ENCODE peak calls at places on chromosomes 12 and 14, in ten cellular contexts. One of them, this sample, is unnamed.
A peak's percentile ranks its signal among the peaks of the same experiment; 100 is the strongest.

GRCh38 chr12:131608740-131609665 is 101.9 kb upstream of the SFSWAP start:
- DNase-seq in HCT116: peak; percentile 43
- DNase-seq in stomach: peak; percentile 48
- DNase-seq in uterus: peak; percentile 79
- DNase-seq in HepG2: peak; percentile 21
- DNase-seq in dorsolateral prefrontal cortex: peak; percentile 89
- DNase-seq in testis: peak; percentile 87
- DNase-seq in Peyer's patch: peak; percentile 57
- DNase-seq in fibroblast of pulmonary artery: peak; percentile 44
- DNase-seq in pancreas: peak; percentile 70
- DNase-seq in this sample: no peak

GRCh38 chr12:6604254-6605029 is 2.7 kb downstream of the CHD4 start:
- DNase-seq in fibroblast of pulmonary artery: peak; percentile 19
- DNase-seq in Peyer's patch: no peak
- DNase-seq in pancreas: no peak
- DNase-seq in HCT116: no peak
- DNase-seq in dorsolateral prefrontal cortex: no peak
- DNase-seq in uterus: no peak
- DNase-seq in stomach: no peak
- DNase-seq in HepG2: no peak
- DNase-seq in testis: peak; percentile 26
- DNase-seq in this sample: no peak

GRCh38 chr14:105311838-105312237 is 2.7 kb upstream of the PACS2 start:
- DNase-seq in uterus: no peak
- DNase-seq in pancreas: no peak
- DNase-seq in HCT116: no peak
- DNase-seq in HepG2: no peak
- DNase-seq in testis: no peak
- DNase-seq in Peyer's patch: no peak
- DNase-seq in fibroblast of pulmonary artery: no peak
- DNase-seq in stomach: no peak
- DNase-seq in dorsolateral prefrontal cortex: no peak
- DNase-seq in this sample: no peak

GRCh38 chr14:64997108-64997794 is 10.6 kb downstream of the FNTB start:
- DNase-seq in testis: no peak
- DNase-seq in pancreas: no peak
- DNase-seq in HepG2: no peak
- DNase-seq in dorsolateral prefrontal cortex: peak; percentile 46
- DNase-seq in fibroblast of pulmonary artery: no peak
- DNase-seq in stomach: no peak
- DNase-seq in Peyer's patch: no peak
- DNase-seq in uterus: no peak
- DNase-seq in HCT116: no peak
- DNase-seq in this sample: no peak

GRCh38 chr14:102215522-102216250 is 76.0 kb downstream of the WDR20 start:
- DNase-seq in HepG2: no peak
- DNase-seq in dorsolateral prefrontal cortex: no peak
- DNase-seq in testis: peak; percentile 37
- DNase-seq in Peyer's patch: no peak
- DNase-seq in fibroblast of pulmonary artery: no peak
- DNase-seq in uterus: no peak
- DNase-seq in pancreas: no peak
- DNase-seq in stomach: no peak
- DNase-seq in HCT116: no peak
- DNase-seq in this sample: no peak

GRCh38 chr14:59342108-59342507 is 123.1 kb downstream of the GPR135 start:
- DNase-seq in stomach: no peak
- DNase-seq in uterus: no peak
- DNase-seq in HCT116: no peak
- DNase-seq in Peyer's patch: no peak
- DNase-seq in testis: no peak
- DNase-seq in HepG2: no peak
- DNase-seq in pancreas: no peak
- DNase-seq in dorsolateral prefrontal cortex: no peak
- DNase-seq in fibroblast of pulmonary artery: no peak
- DNase-seq in this sample: no peak

GRCh38 chr12:2668816-2669215 is 126.0 kb upstream of the FKBP4 start:
- DNase-seq in HCT116: no peak
- DNase-seq in pancreas: no peak
- DNase-seq in Peyer's patch: no peak
- DNase-seq in dorsolateral prefrontal cortex: peak; percentile 17
- DNase-seq in stomach: no peak
- DNase-seq in HepG2: no peak
- DNase-seq in uterus: peak; percentile 9
- DNase-seq in fibroblast of pulmonary artery: no peak
- DNase-seq in testis: no peak
- DNase-seq in this sample: no peak

GRCh38 chr12:3718100-3718499 is 34.8 kb downstream of the CRACR2A start:
- DNase-seq in testis: no peak
- DNase-seq in Peyer's patch: peak; percentile 33
- DNase-seq in uterus: no peak
- DNase-seq in stomach: peak; percentile 39
- DNase-seq in fibroblast of pulmonary artery: no peak
- DNase-seq in pancreas: no peak
- DNase-seq in HCT116: no peak
- DNase-seq in dorsolateral prefrontal cortex: no peak
- DNase-seq in HepG2: no peak
- DNase-seq in this sample: no peak

DNA sequence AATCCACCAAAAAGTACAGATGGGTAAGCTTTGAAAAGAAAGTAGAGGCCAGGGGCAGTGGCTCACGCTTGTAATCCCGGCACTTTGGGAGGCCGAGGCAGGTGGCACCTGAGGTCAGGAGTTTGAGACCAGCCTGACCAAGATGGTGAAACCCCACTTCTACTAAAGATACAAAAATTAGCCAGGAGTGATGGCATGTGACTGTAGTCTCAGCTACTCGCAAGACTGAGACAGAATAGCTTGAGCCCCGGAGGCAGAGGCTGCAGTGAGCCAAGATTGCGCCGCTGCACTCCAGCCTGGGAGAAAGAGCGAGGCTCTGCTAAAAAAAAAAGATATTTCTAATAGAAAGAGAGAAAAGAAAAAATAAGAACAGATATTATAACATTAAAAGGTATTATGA is 134.2 kb upstream of the SLCO1C1 start:
- DNase-seq in dorsolateral prefrontal cortex: no peak
- DNase-seq in Peyer's patch: no peak
- DNase-seq in pancreas: no peak
- DNase-seq in stomach: no peak
- DNase-seq in testis: no peak
- DNase-seq in uterus: no peak
- DNase-seq in HCT116: no peak
- DNase-seq in fibroblast of pulmonary artery: no peak
- DNase-seq in HepG2: no peak
- DNase-seq in this sample: no peak
- H3K4me3 ChIP-seq in dorsolateral prefrontal cortex: no peak overlapping the region
- H3K4me3 ChIP-seq in Peyer's patch: no peak overlapping the region
- H3K4me3 ChIP-seq in pancreas: no peak overlapping the region
- H3K4me3 ChIP-seq in stomach: no peak overlapping the region
- H3K4me3 ChIP-seq in testis: no peak overlapping the region
- H3K4me3 ChIP-seq in uterus: no peak overlapping the region
- H3K4me3 ChIP-seq in HCT116: no peak overlapping the region
- H3K4me3 ChIP-seq in fibroblast of pulmonary artery: no peak overlapping the region
- H3K4me3 ChIP-seq in HepG2: no peak overlapping the region
- H3K4me3 ChIP-seq in this sample: no peak overlapping the region

GRCh38 chr14:53408175-53408879 is 255.2 kb upstream of the DDHD1 start:
- DNase-seq in Peyer's patch: no peak
- DNase-seq in dorsolateral prefrontal cortex: no peak
- DNase-seq in HepG2: no peak
- DNase-seq in fibroblast of pulmonary artery: no peak
- DNase-seq in testis: no peak
- DNase-seq in uterus: no peak
- DNase-seq in pancreas: no peak
- DNase-seq in stomach: no peak
- DNase-seq in HCT116: no peak
- DNase-seq in this sample: no peak

GRCh38 chr14:53411110-53411509 is 258.0 kb upstream of the DDHD1 start:
- DNase-seq in uterus: no peak
- DNase-seq in Peyer's patch: no peak
- DNase-seq in HepG2: no peak
- DNase-seq in pancreas: no peak
- DNase-seq in stomach: no peak
- DNase-seq in dorsolateral prefrontal cortex: no peak
- DNase-seq in HCT116: no peak
- DNase-seq in testis: no peak
- DNase-seq in fibroblast of pulmonary artery: peak; percentile 17
- DNase-seq in this sample: peak; percentile 22

GRCh38 chr14:53409289-53409688 is 256.2 kb upstream of the DDHD1 start:
- DNase-seq in HCT116: no peak
- DNase-seq in stomach: no peak
- DNase-seq in pancreas: no peak
- DNase-seq in Peyer's patch: no peak
- DNase-seq in uterus: no peak
- DNase-seq in testis: no peak
- DNase-seq in dorsolateral prefrontal cortex: no peak
- DNase-seq in fibroblast of pulmonary artery: no peak
- DNase-seq in HepG2: no peak
- DNase-seq in this sample: no peak

GRCh38 chr14:53409974-53410373 is 256.9 kb upstream of the DDHD1 start:
- DNase-seq in fibroblast of pulmonary artery: peak; percentile 14
- DNase-seq in Peyer's patch: no peak
- DNase-seq in HCT116: no peak
- DNase-seq in pancreas: no peak
- DNase-seq in uterus: no peak
- DNase-seq in HepG2: no peak
- DNase-seq in testis: no peak
- DNase-seq in stomach: no peak
- DNase-seq in dorsolateral prefrontal cortex: no peak
- DNase-seq in this sample: no peak

GRCh38 chr14:53412819-53413664 is 259.9 kb upstream of the DDHD1 start:
- DNase-seq in testis: no peak
- DNase-seq in pancreas: no peak
- DNase-seq in uterus: no peak
- DNase-seq in dorsolateral prefrontal cortex: no peak
- DNase-seq in HepG2: peak; percentile 30
- DNase-seq in HCT116: no peak
- DNase-seq in Peyer's patch: no peak
- DNase-seq in stomach: no peak
- DNase-seq in fibroblast of pulmonary artery: peak; percentile 23
- DNase-seq in this sample: no peak
- TF ChIP-seq CTCF in testis: no peak
- TF ChIP-seq CTCF in pancreas: no peak
- TF ChIP-seq CTCF in uterus: no peak
- TF ChIP-seq CTCF in dorsolateral prefrontal cortex: peak; percentile 13
- TF ChIP-seq CTCF in HepG2: peak; percentile 69
- TF ChIP-seq CTCF in HCT116: peak; percentile 66
- TF ChIP-seq CTCF in Peyer's patch: peak; percentile 12
- TF ChIP-seq CTCF in stomach: no peak
- TF ChIP-seq CTCF in fibroblast of pulmonary artery: peak; percentile 72
- TF ChIP-seq CTCF in this sample: peak; percentile 48

DNA sequence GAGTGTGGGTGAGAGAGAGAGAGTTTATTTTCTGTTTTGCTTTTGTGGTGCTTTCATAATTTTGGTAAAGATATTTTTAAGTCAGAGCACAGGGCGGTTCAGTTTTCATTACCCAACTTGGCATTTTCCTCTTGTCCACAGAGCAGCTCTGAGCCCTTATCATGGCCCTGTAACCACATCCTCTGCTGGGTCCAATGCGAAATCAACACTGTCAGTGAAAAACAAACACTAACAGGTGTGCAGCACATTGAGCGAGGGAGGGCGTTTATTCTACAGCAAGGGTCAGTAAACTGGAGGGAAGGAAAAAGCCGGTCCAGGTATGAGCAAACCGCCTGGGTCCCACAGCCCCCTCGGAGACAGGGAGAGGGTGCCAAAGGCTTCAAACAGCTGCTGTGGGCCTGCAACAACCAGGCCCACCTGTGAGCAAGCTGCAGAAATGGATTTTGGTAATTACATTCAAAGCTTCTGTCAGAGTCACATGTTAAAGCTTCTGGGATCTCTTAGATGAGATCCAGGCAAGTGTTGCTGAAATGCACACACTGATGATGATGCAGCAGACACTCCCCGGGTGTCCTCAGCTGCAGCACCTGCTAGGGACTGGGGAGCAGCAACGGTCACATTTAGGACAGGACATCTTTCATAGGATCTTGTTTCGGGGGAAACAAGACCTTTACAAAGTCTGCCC is 132.7 kb upstream of the DYRK2 start:
- DNase-seq in HCT116: no peak
- DNase-seq in Peyer's patch: peak; percentile 66
- DNase-seq in fibroblast of pulmonary artery: no peak
- DNase-seq in testis: no peak
- DNase-seq in stomach: peak; percentile 57
- DNase-seq in HepG2: no peak
- DNase-seq in uterus: no peak
- DNase-seq in dorsolateral prefrontal cortex: no peak
- DNase-seq in pancreas: peak; percentile 21
- DNase-seq in this sample: no peak
- H3K4me3 ChIP-seq in HCT116: no peak overlapping the region
- H3K4me3 ChIP-seq in Peyer's patch: no peak overlapping the region
- H3K4me3 ChIP-seq in fibroblast of pulmonary artery: no peak overlapping the region
- H3K4me3 ChIP-seq in testis: no peak overlapping the region
- H3K4me3 ChIP-seq in stomach: no peak overlapping the region
- H3K4me3 ChIP-seq in HepG2: no peak overlapping the region
- H3K4me3 ChIP-seq in uterus: no peak overlapping the region
- H3K4me3 ChIP-seq in dorsolateral prefrontal cortex: no peak overlapping the region
- H3K4me3 ChIP-seq in pancreas: no peak overlapping the region
- H3K4me3 ChIP-seq in this sample: no peak overlapping the region

GRCh38 chr12:62646566-62646965 is 179.9 kb downstream of the MON2 start:
- DNase-seq in HCT116: no peak
- DNase-seq in HepG2: no peak
- DNase-seq in fibroblast of pulmonary artery: no peak
- DNase-seq in dorsolateral prefrontal cortex: no peak
- DNase-seq in uterus: no peak
- DNase-seq in stomach: no peak
- DNase-seq in pancreas: no peak
- DNase-seq in Peyer's patch: no peak
- DNase-seq in testis: no peak
- DNase-seq in this sample: no peak
- TF ChIP-seq CTCF in HCT116: no peak
- TF ChIP-seq CTCF in HepG2: no peak
- TF ChIP-seq CTCF in fibroblast of pulmonary artery: no peak
- TF ChIP-seq CTCF in dorsolateral prefrontal cortex: no peak
- TF ChIP-seq CTCF in uterus: no peak
- TF ChIP-seq CTCF in stomach: no peak
- TF ChIP-seq CTCF in pancreas: no peak
- TF ChIP-seq CTCF in Peyer's patch: no peak
- TF ChIP-seq CTCF in testis: no peak
- TF ChIP-seq CTCF in this sample: no peak

GRCh38 chr12:12660201-12660600 is 35.8 kb downstream of the GPR19 start:
- DNase-seq in Peyer's patch: no peak
- DNase-seq in fibroblast of pulmonary artery: no peak
- DNase-seq in stomach: no peak
- DNase-seq in HepG2: no peak
- DNase-seq in dorsolateral prefrontal cortex: no peak
- DNase-seq in HCT116: no peak
- DNase-seq in uterus: no peak
- DNase-seq in testis: no peak
- DNase-seq in pancreas: no peak
- DNase-seq in this sample: no peak
- H3K4me3 ChIP-seq in Peyer's patch: no peak overlapping the region
- H3K4me3 ChIP-seq in fibroblast of pulmonary artery: no peak overlapping the region
- H3K4me3 ChIP-seq in stomach: no peak overlapping the region
- H3K4me3 ChIP-seq in HepG2: no peak overlapping the region
- H3K4me3 ChIP-seq in dorsolateral prefrontal cortex: no peak overlapping the region
- H3K4me3 ChIP-seq in HCT116: no peak overlapping the region
- H3K4me3 ChIP-seq in uterus: no peak overlapping the region
- H3K4me3 ChIP-seq in testis: no peak overlapping the region
- H3K4me3 ChIP-seq in pancreas: no peak overlapping the region
- H3K4me3 ChIP-seq in this sample: no peak overlapping the region

GRCh38 chr14:90461425-90461824 is 64.6 kb downstream of the CALM1 start:
- DNase-seq in testis: no peak
- DNase-seq in uterus: no peak
- DNase-seq in HCT116: peak; percentile 12
- DNase-seq in Peyer's patch: no peak
- DNase-seq in HepG2: no peak
- DNase-seq in stomach: no peak
- DNase-seq in fibroblast of pulmonary artery: no peak
- DNase-seq in pancreas: no peak
- DNase-seq in dorsolateral prefrontal cortex: no peak
- DNase-seq in this sample: no peak
- TF ChIP-seq CTCF in testis: no peak
- TF ChIP-seq CTCF in uterus: no peak
- TF ChIP-seq CTCF in HCT116: peak; percentile 38
- TF ChIP-seq CTCF in Peyer's patch: no peak
- TF ChIP-seq CTCF in HepG2: peak; percentile 28
- TF ChIP-seq CTCF in stomach: no peak
- TF ChIP-seq CTCF in fibroblast of pulmonary artery: no peak
- TF ChIP-seq CTCF in pancreas: no peak
- TF ChIP-seq CTCF in dorsolateral prefrontal cortex: no peak
- TF ChIP-seq CTCF in this sample: no peak

This sample was measured in astrocyte of the cerebellum.